ENCODE peak calls at places on chromosomes 1 and 21, in nine cellular contexts. C is AG08396; Q is stomach; E is dorsolateral prefrontal cortex; P is right cardiac atrium; Z is PC-3; J is stimulated activated CD4-positive, alpha-beta T cell treated with anti-CD3 and anti-CD28 coated beads, Interleukin-1b, Interleukin-23, amount 100 ng/mL, for 4 hours; T is substantia nigra; R is COR-L47. V is an unnamed sample.

GRCh38 chr1:91129017-91129416 is 107.2 kb upstream of the ZNF644 start:
- DNase-seq in C (no peak), E (no peak), T (no peak), Z (no peak), P (no peak), R (no peak), Q (no peak), J (no peak), V (no peak)

GRCh38 chr1:240800291-240800690 is 188.3 kb upstream of the GREM2 start:
- DNase-seq in C (no peak), J (no peak), Z (peak), Q (no peak), E (no peak), R (no peak), T (no peak), P (no peak), V (no peak)

GRCh38 chr1:62588000-62588399 is 9.3 kb upstream of the ANGPTL3 start:
- DNase-seq in R (no peak), P (no peak), T (no peak), C (no peak), J (no peak), E (no peak), Q (no peak), Z (no peak), V (no peak)

GRCh38 chr21:33136898-33137502 is 67.1 kb downstream of the OLIG1 start:
- DNase-seq in Q (no peak), J (no peak), R (peak), Z (no peak), T (no peak), P (no peak), C (no peak), E (no peak), V (no peak)

GRCh38 chr1:2014181-2014580 is 5.0 kb upstream of the GABRD start:
- DNase-seq in J (no peak), E (no peak), P (no peak), T (no peak), Z (no peak), R (no peak), Q (no peak), C (no peak), V (no peak)

GRCh38 chr1:99464738-99465137 is 181.2 kb upstream of the PALMD start:
- DNase-seq in J (no peak), R (no peak), Q (no peak), T (no peak), Z (no peak), C (no peak), P (no peak), E (no peak), V (no peak)

GRCh38 chr1:218557731-218558130 is 212.6 kb downstream of the TGFB2 start:
- DNase-seq in P (peak), J (no peak), E (no peak), T (peak), C (no peak), R (peak), Q (no peak), Z (peak), V (no peak)

GRCh38 chr1:61569212-61569621 is 155.7 kb downstream of the TM2D1 start:
- DNase-seq in J (no peak), T (no peak), E (no peak), P (no peak), Q (no peak), C (no peak), R (no peak), Z (no peak), V (no peak)

GRCh38 chr1:7852778-7853177 is at the start of gene UTS2:
- DNase-seq in Q (no peak), E (no peak), Z (no peak), R (no peak), P (no peak), C (no peak), T (no peak), J (no peak), V (no peak)

V was measured in AG20443.